ENCODE peak calls at places on chromosomes 2 and 18, in six cellular contexts. G is pons, V is spleen, C is GM23248, A is kidney epithelial cell, I is NCI-H774. T is an unnamed sample.

GRCh38 chr2:55511508-55512124 is 7.9 kb upstream of the CFAP36 start:
- DNase-seq in G (peak), V (no peak), C (peak), A (no peak), I (peak), T (peak)

GRCh38 chr2:46878886-46879285 is 36.7 kb downstream of the MCFD2 start:
- DNase-seq in G (peak), V (no peak), C (no peak), A (no peak), I (no peak), T (peak)

GRCh38 chr2:221001377-221001776 is 570.7 kb downstream of the EPHA4 start:
- DNase-seq in G (no peak), V (no peak), C (no peak), A (no peak), I (no peak), T (peak)

GRCh38 chr2:165905854-165906253 is 47.7 kb downstream of the TTC21B start:
- DNase-seq in G (no peak), V (no peak), C (no peak), A (no peak), I (no peak), T (no peak)

GRCh38 chr18:77131652-77132368 is 773 bp downstream of the MBP start:
- DNase-seq in G (no peak), V (peak), C (peak), A (no peak), I (peak), T (peak)

GRCh38 chr2:101967826-101968498 is 23.8 kb upstream of the IL1R2 start:
- DNase-seq in G (peak), V (no peak), C (peak), A (no peak), I (no peak), T (no peak)

GRCh38 chr2:31384771-31385276 is 29.7 kb downstream of the XDH start:
- DNase-seq in G (no peak), V (no peak), C (peak), A (peak), I (no peak), T (no peak)

GRCh38 chr2:202494856-202495604 is 118.9 kb downstream of the BMPR2 start:
- DNase-seq in G (no peak), V (no peak), C (no peak), A (no peak), I (no peak), T (no peak)

GRCh38 chr2:46706264-46706983 is 209.2 kb downstream of the MCFD2 start:
- DNase-seq in G (no peak), V (no peak), C (peak), A (no peak), I (no peak), T (no peak)

GRCh38 chr2:171855401-171855800 is 38.6 kb downstream of the SLC25A12 start:
- DNase-seq in G (no peak), V (no peak), C (peak), A (no peak), I (no peak), T (no peak)

GRCh38 chr2:174662459-174662858 is 64.9 kb upstream of the WIPF1 start:
- DNase-seq in G (no peak), V (no peak), C (peak), A (peak), I (no peak), T (no peak)

GRCh38 chr2:206981089-206981674 is 41.9 kb downstream of the CPO start:
- DNase-seq in G (no peak), V (no peak), C (no peak), A (no peak), I (no peak), T (peak)

GRCh38 chr2:126986788-126987187 is 88.1 kb downstream of the TEX51 start:
- DNase-seq in G (no peak), V (no peak), C (no peak), A (no peak), I (no peak), T (no peak)

GRCh38 chr2:54859997-54860701 is 136.7 kb downstream of the EML6 start:
- DNase-seq in G (no peak), V (no peak), C (peak), A (peak), I (no peak), T (no peak)

GRCh38 chr2:177282101-177282573 is 17.6 kb upstream of the NFE2L2 start:
- DNase-seq in G (no peak), V (no peak), C (peak), A (no peak), I (no peak), T (peak)

T was measured in NCI-H69.